ENCODE peak calls at places on chromosomes 13 and 19, in six cellular contexts. T is HTR-8/SVneo; P is astrocyte of the spinal cord; C is cardiac fibroblast; I is activated naive CD8-positive, alpha-beta T cell treated with anti-CD3 and anti-CD28 coated beads for 36 hours; Q is mesothelial cell of epicardium. B is an unnamed sample.

GRCh38 chr13:111263566-111263965 is 56.9 kb upstream of the TEX29 start:
- DNase-seq in T (no peak), P (no peak), C (no peak), I (no peak), Q (no peak), B (no peak)

GRCh38 chr13:84641491-84641890 is 759.2 kb upstream of the SLITRK1 start:
- DNase-seq in T (no peak), P (peak), C (peak), I (no peak), Q (no peak), B (no peak)

GRCh38 chr13:59472134-59472533 is 691.6 kb downstream of the DIAPH3 start:
- DNase-seq in T (no peak), P (peak), C (peak), I (no peak), Q (no peak), B (no peak)

GRCh38 chr13:48486836-48487235 is 46.0 kb downstream of the RCBTB2 start:
- DNase-seq in T (no peak), P (no peak), C (no peak), I (no peak), Q (no peak), B (no peak)

GRCh38 chr13:92657565-92657964 is 569.0 kb upstream of the GPC6 start:
- DNase-seq in T (no peak), P (peak), C (peak), I (no peak), Q (no peak), B (no peak)

GRCh38 chr19:57280913-57281425 is 684 bp downstream of the ZNF460 start:
- DNase-seq in T (no peak), P (no peak), C (peak), I (peak), Q (no peak), B (no peak)

GRCh38 chr13:83286737-83287136 is 595.5 kb downstream of the SLITRK1 start:
- DNase-seq in T (no peak), P (no peak), C (peak), I (no peak), Q (no peak), B (no peak)

GRCh38 chr19:46959962-46960556 is 59.6 kb upstream of the NPAS1 start:
- DNase-seq in T (no peak), P (no peak), C (no peak), I (no peak), Q (no peak), B (no peak)

GRCh38 chr13:27101289-27101688 is 70.3 kb downstream of the USP12 start:
- DNase-seq in T (no peak), P (no peak), C (no peak), I (no peak), Q (no peak), B (no peak)